ENCODE peak calls at places on chromosomes 13 and 19, in eight cellular contexts. W, J, F, B, P, N, X and R are unnamed samples.

GRCh38 chr19:43809762-43810696 is 7.8 kb upstream of the LYPD5 start:
- DNase-seq in J (peak; percentile 66), W (no peak), N (peak; percentile 48), F (peak; percentile 55), B (no peak), P (no peak), X (peak; percentile 67), R (no peak)

GRCh38 chr19:17209126-17210036 is 5.8 kb upstream of the USE1 start:
- DNase-seq in J (no peak), P (no peak), F (peak; percentile 95), X (peak; percentile 32), B (no peak), N (no peak), W (no peak), R (peak; percentile 58)

GRCh38 chr19:50167314-50167721 is 4.2 kb upstream of the IZUMO2 start:
- DNase-seq in F (no peak), B (peak; percentile 70), J (peak; percentile 82), X (no peak), W (no peak), N (no peak), P (no peak), R (no peak)

GRCh38 chr19:8194528-8195275 is 14.5 kb upstream of the CERS4 start:
- DNase-seq in B (no peak), P (peak; percentile 20), X (no peak), F (no peak), W (no peak), J (no peak), N (no peak), R (peak; percentile 31)

GRCh38 chr19:45200614-45201013 is 22.0 kb downstream of the BLOC1S3 start:
- DNase-seq in P (peak; percentile 31), N (no peak), B (peak; percentile 31), X (peak; percentile 31), W (no peak), F (no peak), J (no peak), R (peak; percentile 64)

GRCh38 chr13:103395140-103395539 is 328.9 kb upstream of the SLC10A2 start:
- DNase-seq in F (no peak), X (no peak), W (no peak), N (no peak), J (no peak), P (no peak), B (no peak), R (no peak)

GRCh38 chr13:86584301-86584700 is 785.1 kb upstream of the SLITRK6 start:
- DNase-seq in P (no peak), F (no peak), B (no peak), J (no peak), N (no peak), W (no peak), X (no peak), R (no peak)

GRCh38 chr19:16002985-16003384 is 54.2 kb downstream of the OR10H4 start:
- DNase-seq in W (no peak), X (no peak), P (no peak), B (no peak), J (no peak), F (no peak), N (no peak), R (no peak)

GRCh38 chr13:84606616-84607015 is 724.3 kb upstream of the SLITRK1 start:
- DNase-seq in X (no peak), P (no peak), J (no peak), B (no peak), N (peak; percentile 8), W (no peak), F (no peak), R (no peak)

GRCh38 chr19:2274937-2275535 is 6.9 kb downstream of the PEAK3 start:
- DNase-seq in J (no peak), W (peak; percentile 83), F (peak; percentile 89), P (peak; percentile 60), B (peak; percentile 62), N (peak; percentile 37), X (peak; percentile 53), R (peak; percentile 77)

GRCh38 chr19:31957711-31958110 is 387.7 kb upstream of the ZNF507 start:
- DNase-seq in J (no peak), W (no peak), P (no peak), X (no peak), F (no peak), N (no peak), B (no peak), R (no peak)

GRCh38 chr13:53004605-53005004 is 24.0 kb upstream of the OLFM4 start:
- DNase-seq in X (no peak), F (peak; percentile 41), B (no peak), W (no peak), J (no peak), N (no peak), P (no peak), R (no peak)

GRCh38 chr13:53010374-53011105 is 18.1 kb upstream of the OLFM4 start:
- DNase-seq in N (no peak), P (no peak), F (no peak), J (peak; percentile 65), W (no peak), B (peak; percentile 90), X (no peak), R (no peak)

GRCh38 chr13:53012707-53013106 is 15.9 kb upstream of the OLFM4 start:
- DNase-seq in J (no peak), W (no peak), X (no peak), N (no peak), B (no peak), F (no peak), P (no peak), R (no peak)

GRCh38 chr13:53005631-53006030 is 23.0 kb upstream of the OLFM4 start:
- DNase-seq in N (no peak), P (no peak), F (peak; percentile 27), W (no peak), J (no peak), X (no peak), B (no peak), R (no peak)

DNA sequence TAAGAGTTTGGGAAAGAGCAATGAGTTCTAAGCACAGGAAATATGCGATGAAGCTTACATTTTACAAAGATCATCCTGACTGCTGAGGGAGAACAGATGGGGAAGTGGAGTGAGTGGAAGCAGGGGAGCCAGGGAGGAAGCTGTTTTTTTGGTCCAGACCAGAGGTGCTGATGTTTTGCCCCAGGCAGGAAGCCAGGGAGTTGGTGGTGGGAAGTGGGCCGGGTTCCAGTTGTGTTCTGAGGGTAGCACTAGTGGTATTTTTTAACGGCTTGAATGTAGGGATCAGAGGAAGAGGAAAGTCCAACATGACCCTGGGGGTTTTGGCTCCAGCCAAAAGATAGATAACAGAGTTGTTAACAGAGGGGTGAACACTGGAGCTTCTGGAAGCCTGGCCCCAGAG is 20.7 kb upstream of the OLFM4 start:
- DNase-seq in J (no peak), F (peak; percentile 53), N (no peak), W (no peak), P (no peak), X (no peak), B (no peak), R (no peak)
- TF ChIP-seq CTCF in J (no peak), F (no peak), N (no peak), W (no peak), P (no peak), X (no peak), B (no peak), R (no peak)

DNA sequence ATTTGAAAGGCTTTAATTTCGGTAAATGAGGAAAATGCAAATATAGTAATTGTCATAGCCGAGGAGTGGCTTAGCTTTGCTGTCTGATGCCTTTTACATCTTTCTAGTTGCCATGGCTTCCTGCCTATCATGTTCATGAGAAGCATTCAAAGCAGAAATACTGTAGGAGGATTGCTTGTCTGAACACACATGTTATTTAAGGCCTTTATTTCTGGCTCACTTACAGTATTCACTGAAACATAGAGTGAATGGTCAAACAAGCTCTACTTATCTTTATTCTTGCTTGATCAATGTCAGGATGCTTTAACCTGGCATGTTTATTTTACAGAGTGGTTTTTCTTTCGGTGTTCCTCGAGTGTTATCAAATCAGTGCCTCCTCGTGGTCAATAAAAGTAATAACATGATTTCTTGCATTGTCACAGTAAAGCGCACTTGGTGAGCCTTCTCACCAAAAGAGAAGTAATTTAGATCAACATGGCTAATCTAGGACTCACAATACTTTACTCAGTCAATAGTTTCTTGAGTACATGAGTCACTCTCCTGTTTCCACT is 73.5 kb upstream of the PCDH17 start:
- DNase-seq in F (peak; percentile 2), J (no peak), N (no peak), W (no peak), B (no peak), P (no peak), X (peak; percentile 3), R (no peak)
- TF ChIP-seq CTCF in F (peak; percentile 58), J (peak; percentile 43), N (peak; percentile 12), W (no peak), B (peak; percentile 3), P (no peak), X (no peak), R (peak; percentile 81)

DNA sequence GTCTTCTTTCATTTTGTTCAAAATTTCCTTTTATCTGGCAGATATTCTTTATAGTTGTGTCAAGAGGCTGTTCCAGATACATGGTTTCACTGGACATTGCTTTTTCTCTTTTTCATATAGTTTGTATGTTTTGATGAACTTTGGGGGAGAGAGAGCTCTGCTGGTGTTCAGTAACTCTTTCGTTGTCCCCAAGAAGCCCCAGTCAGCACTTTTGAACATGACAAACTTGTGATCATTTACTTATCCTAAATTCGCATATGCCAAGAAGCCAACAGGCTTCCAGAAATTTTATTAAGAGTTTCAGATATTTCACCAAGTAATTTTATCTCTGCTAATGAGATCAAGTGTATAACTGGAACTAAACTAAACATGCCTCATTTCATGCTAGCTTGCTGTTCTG is 275.8 kb upstream of the GPC6 start:
- DNase-seq in W (no peak), B (no peak), J (no peak), P (no peak), N (no peak), F (no peak), X (no peak), R (no peak)
- TF ChIP-seq CTCF in W (no peak), B (no peak), J (no peak), P (no peak), N (no peak), F (no peak), X (no peak), R (no peak)

GRCh38 chr13:60334310-60334709 is 62.7 kb upstream of the TDRD3 start:
- DNase-seq in F (no peak), W (no peak), B (no peak), P (no peak), N (no peak), J (no peak), X (no peak), R (no peak)

GRCh38 chr13:60331249-60332012 is 65.6 kb upstream of the TDRD3 start:
- DNase-seq in N (no peak), W (no peak), J (no peak), F (no peak), X (no peak), P (no peak), B (no peak), R (no peak)

GRCh38 chr13:60332682-60333081 is 64.3 kb upstream of the TDRD3 start:
- DNase-seq in X (no peak), B (no peak), W (no peak), F (no peak), J (no peak), P (no peak), N (no peak), R (no peak)

GRCh38 chr13:60338754-60339153 is 58.3 kb upstream of the TDRD3 start:
- DNase-seq in P (no peak), X (no peak), J (no peak), F (no peak), W (no peak), N (no peak), B (no peak), R (no peak)

DNA sequence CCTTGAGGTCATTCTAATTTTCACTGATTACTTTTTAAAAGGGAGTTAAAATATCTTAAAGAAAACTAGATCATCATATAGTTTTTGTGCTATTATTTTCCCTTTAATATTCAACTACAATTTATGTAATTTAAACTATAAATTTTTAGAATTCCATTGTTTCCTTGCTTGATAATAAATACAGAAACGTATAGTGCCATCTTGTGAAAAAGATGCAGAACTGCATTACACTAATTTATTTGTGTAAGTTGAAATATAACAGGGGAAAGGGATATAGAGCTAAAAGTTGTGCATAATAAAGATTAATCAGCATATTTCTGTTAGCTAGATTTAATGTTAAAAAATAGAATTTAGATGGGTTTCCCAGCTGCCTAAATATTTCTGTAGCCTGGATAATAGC is 61.5 kb upstream of the TDRD3 start:
- DNase-seq in J (no peak), F (no peak), N (peak; percentile 12), P (no peak), X (peak; percentile 39), B (no peak), W (no peak), R (no peak)
- TF ChIP-seq CTCF in J (peak; percentile 85), F (peak; percentile 80), N (peak; percentile 39), P (no peak), X (peak; percentile 40), B (peak; percentile 76), W (no peak), R (peak; percentile 77)